ENCODE peak calls at places on chromosomes 16 and 17, in five cellular contexts. One of them, this sample, is unnamed. For H3K27me3 and H3K36me3, the result is how much of the 10 kb centered on the place peaks cover.

GRCh38 chr16:19769239-19769638 is 51.2 kb downstream of the IQCK start:
- DNase-seq in endodermal cell: peak
- DNase-seq in naive thymus-derived CD4-positive, alpha-beta T cell: no peak
- DNase-seq in neural progenitor cell: no peak
- DNase-seq in cardiac muscle cell: no peak
- DNase-seq in this sample: no peak

GRCh38 chr17:29682054-29682453 is 59.3 kb upstream of the CORO6 start:
- DNase-seq in endodermal cell: no peak
- DNase-seq in naive thymus-derived CD4-positive, alpha-beta T cell: no peak
- DNase-seq in neural progenitor cell: no peak
- DNase-seq in cardiac muscle cell: no peak
- DNase-seq in this sample: no peak

GRCh38 chr17:2063306-2064146 is 8.6 kb downstream of the HIC1 start:
- DNase-seq in endodermal cell: no peak
- DNase-seq in naive thymus-derived CD4-positive, alpha-beta T cell: no peak
- DNase-seq in neural progenitor cell: no peak
- DNase-seq in cardiac muscle cell: peak
- DNase-seq in this sample: no peak

GRCh38 chr17:57966875-57967274 is 11.7 kb upstream of the CUEDC1 start:
- DNase-seq in endodermal cell: peak
- DNase-seq in naive thymus-derived CD4-positive, alpha-beta T cell: no peak
- DNase-seq in neural progenitor cell: no peak
- DNase-seq in cardiac muscle cell: no peak
- DNase-seq in this sample: no peak

GRCh38 chr17:30104575-30105339 is 11.9 kb upstream of the NSRP1 start:
- DNase-seq in endodermal cell: peak
- DNase-seq in naive thymus-derived CD4-positive, alpha-beta T cell: peak
- DNase-seq in neural progenitor cell: peak
- DNase-seq in cardiac muscle cell: peak
- DNase-seq in this sample: peak

GRCh38 chr17:2190014-2190413 is 113.6 kb downstream of the SMG6 start:
- DNase-seq in endodermal cell: no peak
- DNase-seq in naive thymus-derived CD4-positive, alpha-beta T cell: no peak
- DNase-seq in neural progenitor cell: no peak
- DNase-seq in cardiac muscle cell: peak
- DNase-seq in this sample: no peak

GRCh38 chr17:48952904-48953303 is 8.3 kb upstream of the SNF8 start:
- DNase-seq in endodermal cell: no peak
- DNase-seq in naive thymus-derived CD4-positive, alpha-beta T cell: no peak
- DNase-seq in neural progenitor cell: no peak
- DNase-seq in cardiac muscle cell: no peak
- DNase-seq in this sample: no peak

GRCh38 chr17:57284984-57285646 is 28.8 kb downstream of the MSI2 start:
- DNase-seq in endodermal cell: peak
- DNase-seq in naive thymus-derived CD4-positive, alpha-beta T cell: peak
- DNase-seq in neural progenitor cell: peak
- DNase-seq in cardiac muscle cell: no peak
- DNase-seq in this sample: peak

GRCh38 chr17:2435181-2435741 is 34.4 kb upstream of the MNT start:
- DNase-seq in endodermal cell: peak
- DNase-seq in naive thymus-derived CD4-positive, alpha-beta T cell: no peak
- DNase-seq in neural progenitor cell: peak
- DNase-seq in cardiac muscle cell: peak
- DNase-seq in this sample: peak

GRCh38 chr16:56675685-56676210 is 6.1 kb downstream of the MT1H start:
- DNase-seq in endodermal cell: peak
- DNase-seq in naive thymus-derived CD4-positive, alpha-beta T cell: peak
- DNase-seq in neural progenitor cell: no peak
- DNase-seq in cardiac muscle cell: no peak
- DNase-seq in this sample: peak
- H3K4me3 ChIP-seq in endodermal cell: peak
- H3K4me3 ChIP-seq in naive thymus-derived CD4-positive, alpha-beta T cell: peak
- H3K4me3 ChIP-seq in neural progenitor cell: peak
- H3K4me3 ChIP-seq in cardiac muscle cell: peak
- H3K4me3 ChIP-seq in this sample: peak

GRCh38 chr16:2787406-2787805 is at the start of gene PRSS33:
- DNase-seq in endodermal cell: no peak
- DNase-seq in naive thymus-derived CD4-positive, alpha-beta T cell: no peak
- DNase-seq in neural progenitor cell: peak
- DNase-seq in cardiac muscle cell: no peak
- DNase-seq in this sample: peak

GRCh38 chr16:2787961-2788360 is 601 bp upstream of the PRSS33 start:
- DNase-seq in endodermal cell: no peak
- DNase-seq in naive thymus-derived CD4-positive, alpha-beta T cell: no peak
- DNase-seq in neural progenitor cell: no peak
- DNase-seq in cardiac muscle cell: no peak
- DNase-seq in this sample: peak

GRCh38 chr16:2785101-2785991 is 2.0 kb downstream of the PRSS33 start:
- DNase-seq in endodermal cell: peak
- DNase-seq in naive thymus-derived CD4-positive, alpha-beta T cell: no peak
- DNase-seq in neural progenitor cell: no peak
- DNase-seq in cardiac muscle cell: no peak
- DNase-seq in this sample: peak

GRCh38 chr16:2786061-2786825 is 1.1 kb downstream of the PRSS33 start:
- DNase-seq in endodermal cell: peak
- DNase-seq in naive thymus-derived CD4-positive, alpha-beta T cell: no peak
- DNase-seq in neural progenitor cell: no peak
- DNase-seq in cardiac muscle cell: no peak
- DNase-seq in this sample: peak

DNA sequence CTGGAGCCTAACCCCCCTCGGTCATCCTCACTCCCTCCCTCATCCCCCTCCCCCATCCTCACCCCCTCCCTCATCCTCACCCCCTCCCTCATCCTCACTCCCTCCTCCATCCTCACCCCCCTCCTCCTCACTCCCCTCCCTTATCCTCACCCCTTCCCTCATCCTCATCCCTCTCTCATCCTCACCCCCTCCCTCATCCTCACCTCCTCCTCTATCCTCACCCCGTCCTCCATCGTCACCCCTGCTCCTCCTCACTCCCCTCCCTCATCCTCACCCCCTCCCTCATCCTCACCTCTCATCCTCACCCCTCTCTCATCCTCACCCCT is 571 bp downstream of the PRSS33 start:
- DNase-seq in endodermal cell: no peak
- DNase-seq in naive thymus-derived CD4-positive, alpha-beta T cell: no peak
- DNase-seq in neural progenitor cell: no peak
- DNase-seq in cardiac muscle cell: no peak
- DNase-seq in this sample: no peak
- H3K27me3 ChIP-seq in endodermal cell: under half
- H3K27me3 ChIP-seq in naive thymus-derived CD4-positive, alpha-beta T cell: under half
- H3K27me3 ChIP-seq in neural progenitor cell: under half
- H3K27me3 ChIP-seq in cardiac muscle cell: under half
- H3K27me3 ChIP-seq in this sample: under half

GRCh38 chr16:89057738-89058137 is 35.9 kb upstream of the ACSF3 start:
- DNase-seq in endodermal cell: no peak
- DNase-seq in naive thymus-derived CD4-positive, alpha-beta T cell: no peak
- DNase-seq in neural progenitor cell: no peak
- DNase-seq in cardiac muscle cell: no peak
- DNase-seq in this sample: no peak
- H3K36me3 ChIP-seq in endodermal cell: under half
- H3K36me3 ChIP-seq in naive thymus-derived CD4-positive, alpha-beta T cell: under half
- H3K36me3 ChIP-seq in neural progenitor cell: under half
- H3K36me3 ChIP-seq in cardiac muscle cell: under half
- H3K36me3 ChIP-seq in this sample: under half

GRCh38 chr16:52526429-52526828 is 20.5 kb downstream of the TOX3 start:
- DNase-seq in endodermal cell: no peak
- DNase-seq in naive thymus-derived CD4-positive, alpha-beta T cell: no peak
- DNase-seq in neural progenitor cell: peak
- DNase-seq in cardiac muscle cell: no peak
- DNase-seq in this sample: peak
- H3K4me3 ChIP-seq in endodermal cell: no peak
- H3K4me3 ChIP-seq in naive thymus-derived CD4-positive, alpha-beta T cell: no peak
- H3K4me3 ChIP-seq in neural progenitor cell: peak
- H3K4me3 ChIP-seq in cardiac muscle cell: no peak
- H3K4me3 ChIP-seq in this sample: no peak

GRCh38 chr17:45752246-45752645 is 31.9 kb upstream of the CRHR1 start:
- DNase-seq in endodermal cell: no peak
- DNase-seq in naive thymus-derived CD4-positive, alpha-beta T cell: no peak
- DNase-seq in neural progenitor cell: no peak
- DNase-seq in cardiac muscle cell: no peak
- DNase-seq in this sample: no peak
- H3K27me3 ChIP-seq in endodermal cell: under half
- H3K27me3 ChIP-seq in naive thymus-derived CD4-positive, alpha-beta T cell: under half
- H3K27me3 ChIP-seq in neural progenitor cell: half or more
- H3K27me3 ChIP-seq in cardiac muscle cell: under half
- H3K27me3 ChIP-seq in this sample: under half